ENCODE peak calls at places on chromosomes 5 and 9, in ten cellular contexts. J is epithelial cell of proximal tubule; K is Caco-2; H is left cardiac atrium; C is stimulated activated CD4-positive, alpha-beta T cell treated with anti-CD3 and anti-CD28 coated beads, Interleukin-4, amount 100 ng/mL, for 24 hours; W is activated T-cell treated with anti-CD3 and anti-CD28 coated beads for 1 hour; D is IMR-90; N is activated CD8-positive, alpha-beta memory T cell treated with anti-CD3 and anti-CD28 coated beads for 24 hours; Q is iPS-NIHi11; I is COR-L47. P is an unnamed sample.

GRCh38 chr5:1726956-1727355 is 72.7 kb downstream of the MRPL36 start:
- DNase-seq in J (no peak), K (no peak), H (no peak), C (no peak), W (no peak), D (no peak), N (peak), Q (no peak), I (no peak), P (peak)

GRCh38 chr9:107351382-107352045 is 68.4 kb downstream of the RAD23B start:
- DNase-seq in J (no peak), K (no peak), H (no peak), C (no peak), W (no peak), D (no peak), N (peak), Q (no peak), I (no peak), P (peak)

GRCh38 chr9:125372441-125373226 is 111.0 kb downstream of the GAPVD1 start:
- DNase-seq in J (no peak), K (no peak), H (no peak), C (no peak), W (no peak), D (no peak), N (no peak), Q (no peak), I (no peak), P (no peak)

GRCh38 chr9:626591-626990 is 214.9 kb upstream of the DMRT1 start:
- DNase-seq in J (no peak), K (no peak), H (no peak), C (no peak), W (no peak), D (no peak), N (no peak), Q (no peak), I (no peak), P (no peak)

GRCh38 chr9:71446499-71447411 is 321.6 kb downstream of the CEMIP2 start:
- DNase-seq in J (peak), K (peak), H (peak), C (peak), W (no peak), D (peak), N (peak), Q (peak), I (peak), P (peak)

GRCh38 chr5:62143268-62144229 is 162.5 kb upstream of the KIF2A start:
- DNase-seq in J (no peak), K (peak), H (no peak), C (no peak), W (no peak), D (peak), N (no peak), Q (no peak), I (peak), P (no peak)

GRCh38 chr5:177333420-177334154 is 17.9 kb downstream of the LMAN2 start:
- DNase-seq in J (no peak), K (no peak), H (no peak), C (no peak), W (no peak), D (no peak), N (no peak), Q (no peak), I (no peak), P (no peak)

GRCh38 chr5:1725641-1726468 is 73.8 kb downstream of the MRPL36 start:
- DNase-seq in J (no peak), K (no peak), H (no peak), C (peak), W (no peak), D (no peak), N (peak), Q (peak), I (no peak), P (peak)

GRCh38 chr9:2180704-2181103 is 165.6 kb downstream of the SMARCA2 start:
- DNase-seq in J (no peak), K (no peak), H (no peak), C (no peak), W (no peak), D (peak), N (no peak), Q (no peak), I (no peak), P (no peak)

GRCh38 chr5:146697211-146697610 is 181.2 kb upstream of the GPR151 start:
- DNase-seq in J (no peak), K (no peak), H (no peak), C (no peak), W (no peak), D (no peak), N (no peak), Q (no peak), I (no peak), P (no peak)

GRCh38 chr9:80995759-80996158 is 693.6 kb downstream of the TLE1 start:
- DNase-seq in J (peak), K (no peak), H (no peak), C (no peak), W (no peak), D (peak), N (no peak), Q (no peak), I (no peak), P (no peak)

GRCh38 chr5:179325296-179326031 is 19.8 kb downstream of the ADAMTS2 start:
- DNase-seq in J (no peak), K (no peak), H (peak), C (no peak), W (no peak), D (no peak), N (no peak), Q (no peak), I (no peak), P (no peak)

GRCh38 chr9:126471084-126471611 is 142.6 kb upstream of the LMX1B start:
- DNase-seq in J (no peak), K (no peak), H (peak), C (peak), W (peak), D (peak), N (peak), Q (no peak), I (no peak), P (no peak)

GRCh38 chr5:160463775-160464465 is 42.3 kb downstream of the PTTG1 start:
- DNase-seq in J (no peak), K (no peak), H (no peak), C (no peak), W (no peak), D (peak), N (peak), Q (no peak), I (no peak), P (no peak)

GRCh38 chr9:18834740-18835361 is 198.2 kb downstream of the SAXO1 start:
- DNase-seq in J (no peak), K (no peak), H (no peak), C (no peak), W (no peak), D (no peak), N (no peak), Q (no peak), I (no peak), P (no peak)

GRCh38 chr9:124309665-124310064 is 51.9 kb downstream of the NEK6 start:
- DNase-seq in J (peak), K (peak), H (no peak), C (no peak), W (no peak), D (peak), N (no peak), Q (peak), I (no peak), P (no peak)

GRCh38 chr9:123406691-123407536 is 50.9 kb downstream of the CRB2 start:
- DNase-seq in J (no peak), K (no peak), H (peak), C (no peak), W (no peak), D (peak), N (no peak), Q (no peak), I (peak), P (no peak)

GRCh38 chr9:36980148-36980974 is 53.7 kb downstream of the PAX5 start:
- DNase-seq in J (no peak), K (peak), H (no peak), C (no peak), W (no peak), D (no peak), N (no peak), Q (peak), I (peak), P (no peak)

GRCh38 chr5:39099831-39100230 is 25.6 kb upstream of the RICTOR start:
- DNase-seq in J (no peak), K (no peak), H (no peak), C (no peak), W (no peak), D (no peak), N (no peak), Q (no peak), I (no peak), P (no peak)

GRCh38 chr9:114592356-114592755 is 4.8 kb downstream of the ATP6V1G1 start:
- DNase-seq in J (no peak), K (no peak), H (no peak), C (peak), W (peak), D (peak), N (peak), Q (no peak), I (no peak), P (no peak)

GRCh38 chr9:89407070-89407469 is 88.8 kb downstream of the SECISBP2 start:
- DNase-seq in J (no peak), K (no peak), H (no peak), C (no peak), W (no peak), D (no peak), N (no peak), Q (no peak), I (no peak), P (no peak)

GRCh38 chr9:91572044-91572443 is 148.4 kb upstream of the NFIL3 start:
- DNase-seq in J (no peak), K (peak), H (no peak), C (no peak), W (no peak), D (peak), N (no peak), Q (no peak), I (peak), P (no peak)

GRCh38 chr9:104856413-104856941 is 71.5 kb downstream of the ABCA1 start:
- DNase-seq in J (no peak), K (peak), H (no peak), C (no peak), W (no peak), D (peak), N (no peak), Q (no peak), I (peak), P (no peak)

GRCh38 chr9:79701651-79702050 is 129.9 kb downstream of the TLE4 start:
- DNase-seq in J (no peak), K (no peak), H (no peak), C (no peak), W (no peak), D (no peak), N (no peak), Q (no peak), I (no peak), P (no peak)

P was measured in type B pancreatic cell.